ENCODE peak calls at places on chromosome 5, in eight cellular contexts. F is GM23248, K is astrocyte, U is fibroblast of lung, Y is Karpas-422, D is endodermal cell, C is left ventricle myocardium inferior, I is colonic mucosa. W is an unnamed sample.

GRCh38 chr5:39283231-39283818 is 64.0 kb upstream of the FYB1 start:
- DNase-seq in F (peak; percentile 84), K (peak; percentile 32), U (peak; percentile 78), Y (peak; percentile 78), D (peak; percentile 80), C (no peak), I (peak; percentile 63), W (peak; percentile 76)

GRCh38 chr5:112757468-112758208 is 20.0 kb downstream of the APC start:
- DNase-seq in F (peak; percentile 73), K (peak; percentile 39), U (peak; percentile 80), Y (peak; percentile 88), D (peak; percentile 52), C (no peak), I (no peak), W (peak; percentile 34)

GRCh38 chr5:137248476-137248970 is 250.6 kb downstream of the SPOCK1 start:
- DNase-seq in F (peak; percentile 33), K (no peak), U (no peak), Y (no peak), D (no peak), C (no peak), I (no peak), W (no peak)

GRCh38 chr5:32960340-32961065 is 249.4 kb downstream of the NPR3 start:
- DNase-seq in F (peak; percentile 40), K (peak; percentile 6), U (no peak), Y (no peak), D (no peak), C (no peak), I (no peak), W (peak; percentile 93)

GRCh38 chr5:171868236-171868635 is 82.6 kb downstream of the SMIM23 start:
- DNase-seq in F (peak; percentile 28), K (peak; percentile 47), U (no peak), Y (no peak), D (no peak), C (no peak), I (no peak), W (no peak)

GRCh38 chr5:156200938-156201792 is 125.8 kb upstream of the SGCD start:
- DNase-seq in F (no peak), K (no peak), U (no peak), Y (no peak), D (no peak), C (no peak), I (no peak), W (no peak)

GRCh38 chr5:41748631-41749030 is 121.6 kb downstream of the OXCT1 start:
- DNase-seq in F (peak; percentile 14), K (peak; percentile 78), U (peak; percentile 53), Y (no peak), D (no peak), C (no peak), I (no peak), W (peak; percentile 75)

GRCh38 chr5:78961743-78962142 is 23.4 kb downstream of the ARSB start:
- DNase-seq in F (peak; percentile 72), K (peak; percentile 45), U (no peak), Y (no peak), D (no peak), C (no peak), I (no peak), W (peak; percentile 52)

GRCh38 chr5:171837522-171837921 is 51.9 kb downstream of the SMIM23 start:
- DNase-seq in F (no peak), K (no peak), U (no peak), Y (no peak), D (no peak), C (no peak), I (no peak), W (no peak)

GRCh38 chr5:154090656-154091055 is 51.9 kb downstream of the MFAP3 start:
- DNase-seq in F (no peak), K (no peak), U (no peak), Y (no peak), D (no peak), C (no peak), I (no peak), W (no peak)

GRCh38 chr5:84383816-84384603 is 670 bp downstream of the EDIL3 start:
- DNase-seq in F (peak; percentile 70), K (peak; percentile 60), U (peak; percentile 53), Y (no peak), D (peak; percentile 91), C (no peak), I (peak; percentile 55), W (peak; percentile 53)

GRCh38 chr5:173963867-173964429 is 25.0 kb upstream of the C5orf47 start:
- DNase-seq in F (no peak), K (peak; percentile 74), U (peak; percentile 16), Y (no peak), D (peak; percentile 87), C (no peak), I (peak; percentile 49), W (peak; percentile 24)

GRCh38 chr5:181243020-181243520 is 636 bp downstream of the RACK1 start:
- DNase-seq in F (peak; percentile 60), K (no peak), U (no peak), Y (peak; percentile 59), D (no peak), C (no peak), I (no peak), W (no peak)

GRCh38 chr5:181243521-181244307 is at the start of gene RACK1:
- DNase-seq in F (peak; percentile 95), K (peak; percentile 78), U (peak; percentile 92), Y (peak; percentile 96), D (peak; percentile 95), C (peak; percentile 90), I (peak; percentile 90), W (peak; percentile 86)

GRCh38 chr5:181245427-181246275 is 1.9 kb upstream of the RACK1 start:
- DNase-seq in F (no peak), K (no peak), U (no peak), Y (peak; percentile 54), D (no peak), C (no peak), I (no peak), W (no peak)

GRCh38 chr5:181248277-181248676 is 4.6 kb upstream of the RACK1 start:
- DNase-seq in F (no peak), K (no peak), U (no peak), Y (peak; percentile 48), D (no peak), C (no peak), I (no peak), W (no peak)

GRCh38 chr5:181246276-181247050 is 2.8 kb upstream of the RACK1 start:
- DNase-seq in F (peak; percentile 97), K (peak; percentile 71), U (peak; percentile 82), Y (peak; percentile 93), D (peak; percentile 95), C (peak; percentile 94), I (peak; percentile 94), W (peak; percentile 84)
- H3K4me1 ChIP-seq in F (peaks cover 47% of the 10 kb centered on the region), K (peaks cover 23% of the 10 kb centered on the region), U (peaks cover 23% of the 10 kb centered on the region), Y (peaks cover 67% of the 10 kb centered on the region), D (peaks cover 7% of the 10 kb centered on the region), C (peaks cover 96% of the 10 kb centered on the region), I (peaks cover 19% of the 10 kb centered on the region), W (peaks cover 44% of the 10 kb centered on the region)

DNA sequence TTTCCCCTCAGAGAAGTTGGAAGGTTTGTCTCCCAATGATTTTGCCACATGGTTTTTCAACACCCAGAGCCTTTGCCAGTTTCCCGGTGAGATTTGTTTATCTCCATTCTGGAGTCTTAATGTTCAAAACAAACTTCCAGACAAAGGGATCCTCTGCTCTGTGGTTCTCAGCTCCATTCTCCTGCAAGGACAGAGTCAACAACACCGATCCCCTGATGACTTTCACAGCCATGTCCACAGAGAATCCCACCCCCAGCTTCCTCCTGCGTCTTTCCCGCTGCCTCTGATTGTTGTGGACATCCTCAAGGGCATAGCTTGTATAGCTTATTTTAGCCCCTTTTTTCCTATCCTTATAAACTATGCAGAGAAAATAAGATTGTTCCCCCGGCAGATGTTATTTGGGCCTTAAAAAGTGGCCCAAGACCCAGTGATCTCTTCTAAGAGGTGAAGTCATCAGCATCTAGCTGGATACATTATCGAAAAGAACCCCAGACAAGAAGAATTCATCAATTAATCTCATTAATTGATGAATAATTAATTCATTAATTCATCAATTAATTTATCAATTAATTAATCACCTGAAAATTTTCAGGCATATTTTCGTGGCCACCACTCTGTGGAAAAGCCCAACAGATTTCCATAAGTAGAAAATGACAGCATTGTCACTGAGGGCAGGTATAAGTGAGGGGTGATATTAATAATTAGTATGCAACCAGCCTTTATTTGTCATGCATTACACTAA is 2.9 kb upstream of the ABLIM3 start:
- DNase-seq in F (no peak), K (no peak), U (no peak), Y (no peak), D (no peak), C (no peak), I (no peak), W (no peak)
- H3K4me1 ChIP-seq in F (peaks cover 39% of the 10 kb centered on the region), K (peaks cover 40% of the 10 kb centered on the region), U (peaks cover 15% of the 10 kb centered on the region), Y (peaks cover 6% of the 10 kb centered on the region), D (no peaks in the 10 kb centered on the region), C (peaks cover 73% of the 10 kb centered on the region), I (no peaks in the 10 kb centered on the region), W (peaks cover 42% of the 10 kb centered on the region)

GRCh38 chr5:179618923-179619554 is 4.4 kb downstream of the HNRNPH1 start:
- DNase-seq in F (no peak), K (no peak), U (no peak), Y (no peak), D (no peak), C (no peak), I (no peak), W (no peak)

GRCh38 chr5:179620293-179620692 is 3.2 kb downstream of the HNRNPH1 start:
- DNase-seq in F (peak; percentile 55), K (no peak), U (no peak), Y (peak; percentile 41), D (no peak), C (no peak), I (no peak), W (no peak)

GRCh38 chr5:179619776-179620175 is 3.7 kb downstream of the HNRNPH1 start:
- DNase-seq in F (peak; percentile 72), K (no peak), U (no peak), Y (no peak), D (no peak), C (no peak), I (no peak), W (peak; percentile 53)

GRCh38 chr5:179621551-179621971 is 1.9 kb downstream of the HNRNPH1 start:
- DNase-seq in F (no peak), K (no peak), U (no peak), Y (no peak), D (no peak), C (no peak), I (no peak), W (no peak)

GRCh38 chr5:179620703-179621350 is 2.6 kb downstream of the HNRNPH1 start:
- DNase-seq in F (peak; percentile 53), K (peak; percentile 43), U (no peak), Y (peak; percentile 39), D (no peak), C (no peak), I (no peak), W (peak; percentile 19)
- H3K4me1 ChIP-seq in F (peaks cover 43% of the 10 kb centered on the region), K (peaks cover 27% of the 10 kb centered on the region), U (peaks cover 9% of the 10 kb centered on the region), Y (peaks cover 46% of the 10 kb centered on the region), D (peaks cover 9% of the 10 kb centered on the region), C (peaks cover 86% of the 10 kb centered on the region), I (peaks cover 8% of the 10 kb centered on the region), W (peaks cover 34% of the 10 kb centered on the region)

DNA sequence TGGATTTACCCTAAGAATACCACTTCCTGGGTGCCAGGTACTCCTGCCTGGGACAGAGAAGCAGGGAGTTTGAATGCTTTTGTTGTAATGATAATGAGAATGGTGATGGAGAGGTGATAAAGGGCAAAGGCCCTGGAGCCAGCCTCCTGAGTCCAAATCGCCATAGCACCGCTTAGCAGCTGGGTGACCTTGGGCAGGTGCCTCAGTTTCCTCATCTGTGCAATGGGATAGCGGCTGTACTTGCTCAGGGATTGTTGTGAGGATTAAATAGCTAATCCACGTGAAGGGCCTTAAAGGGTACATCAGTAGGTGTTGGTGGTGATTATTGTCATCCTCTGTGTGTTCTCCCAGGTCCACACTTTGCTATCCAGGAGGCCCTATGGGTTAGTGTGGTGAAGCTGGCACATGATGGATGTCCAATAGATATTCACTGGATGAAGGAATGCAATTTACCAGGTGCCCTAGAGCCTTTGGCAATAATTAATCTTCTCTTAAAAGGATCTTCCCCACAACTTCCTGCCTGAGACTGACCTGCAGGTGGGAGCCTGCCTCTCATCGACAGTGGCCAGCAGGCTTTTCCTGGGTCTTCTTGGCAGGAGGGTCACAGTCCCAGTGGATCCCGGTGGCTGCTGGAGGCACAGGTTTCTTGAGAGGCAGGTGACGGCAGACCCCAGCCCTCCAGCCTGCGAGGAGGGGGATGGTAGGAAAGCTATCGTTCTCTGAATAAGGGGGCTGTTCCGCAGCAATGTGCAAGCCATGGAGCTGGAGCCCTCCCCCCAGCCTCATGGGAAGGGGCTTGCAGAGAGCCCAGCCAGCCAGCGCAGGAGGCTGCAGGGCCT is 160.2 kb downstream of the MACROH2A1 start:
- DNase-seq in F (no peak), K (no peak), U (no peak), Y (no peak), D (peak; percentile 52), C (no peak), I (peak; percentile 11), W (no peak)
- H3K4me1 ChIP-seq in F (peaks cover 24% of the 10 kb centered on the region), K (peaks cover 23% of the 10 kb centered on the region), U (peaks cover 23% of the 10 kb centered on the region), Y (peaks cover 3% of the 10 kb centered on the region), D (no peaks in the 10 kb centered on the region), C (peaks cover 37% of the 10 kb centered on the region), I (no peaks in the 10 kb centered on the region), W (peaks cover 35% of the 10 kb centered on the region)